ENCODE peak calls at places on chromosomes 7 and 10, in six cellular contexts. C is GM12878, G is foreskin keratinocyte, E is neuronal stem cell, X is GM23248, J is tibial artery. F is an unnamed sample.

GRCh38 chr7:21768279-21768678 is 177.4 kb downstream of the CDCA7L start:
- DNase-seq in C (no peak), G (no peak), E (no peak), X (no peak), J (no peak), F (no peak)

GRCh38 chr10:18100664-18101063 is 39.6 kb upstream of the CACNB2 start:
- DNase-seq in C (no peak), G (no peak), E (no peak), X (peak), J (no peak), F (no peak)

GRCh38 chr10:3635248-3635647 is 149.8 kb downstream of the KLF6 start:
- DNase-seq in C (no peak), G (no peak), E (no peak), X (no peak), J (no peak), F (peak)

GRCh38 chr7:92042056-92042737 is 92.1 kb downstream of the CYP51A1 start:
- DNase-seq in C (no peak), G (no peak), E (no peak), X (no peak), J (no peak), F (no peak)

GRCh38 chr7:112788778-112789343 is 1.3 kb downstream of the TMEM168 start:
- DNase-seq in C (no peak), G (no peak), E (no peak), X (no peak), J (no peak), F (no peak)

GRCh38 chr10:77156406-77156879 is 481.2 kb downstream of the KCNMA1 start:
- DNase-seq in C (no peak), G (no peak), E (no peak), X (peak), J (no peak), F (no peak)

GRCh38 chr10:129972145-129972965 is 8.3 kb upstream of the EBF3 start:
- DNase-seq in C (no peak), G (no peak), E (peak), X (peak), J (peak), F (no peak)

GRCh38 chr10:120963053-120963533 is 111.9 kb downstream of the WDR11 start:
- DNase-seq in C (no peak), G (no peak), E (peak), X (no peak), J (no peak), F (no peak)

GRCh38 chr7:116728413-116728812 is 56.4 kb downstream of the MET start:
- DNase-seq in C (no peak), G (no peak), E (no peak), X (no peak), J (no peak), F (no peak)

GRCh38 chr7:116727432-116728009 is 55.5 kb downstream of the MET start:
- DNase-seq in C (no peak), G (no peak), E (no peak), X (peak), J (no peak), F (no peak)

GRCh38 chr7:116726149-116726548 is 54.2 kb downstream of the MET start:
- DNase-seq in C (no peak), G (no peak), E (no peak), X (no peak), J (no peak), F (no peak)

GRCh38 chr7:116724560-116725231 is 52.7 kb downstream of the MET start:
- DNase-seq in C (no peak), G (no peak), E (no peak), X (no peak), J (no peak), F (no peak)

GRCh38 chr7:116726713-116727431 is 54.9 kb downstream of the MET start:
- DNase-seq in C (no peak), G (no peak), E (no peak), X (peak), J (no peak), F (no peak)
- H3K27ac ChIP-seq in C (no peak), G (no peak), E (no peak), X (peak), J (no peak), F (peak)

DNA sequence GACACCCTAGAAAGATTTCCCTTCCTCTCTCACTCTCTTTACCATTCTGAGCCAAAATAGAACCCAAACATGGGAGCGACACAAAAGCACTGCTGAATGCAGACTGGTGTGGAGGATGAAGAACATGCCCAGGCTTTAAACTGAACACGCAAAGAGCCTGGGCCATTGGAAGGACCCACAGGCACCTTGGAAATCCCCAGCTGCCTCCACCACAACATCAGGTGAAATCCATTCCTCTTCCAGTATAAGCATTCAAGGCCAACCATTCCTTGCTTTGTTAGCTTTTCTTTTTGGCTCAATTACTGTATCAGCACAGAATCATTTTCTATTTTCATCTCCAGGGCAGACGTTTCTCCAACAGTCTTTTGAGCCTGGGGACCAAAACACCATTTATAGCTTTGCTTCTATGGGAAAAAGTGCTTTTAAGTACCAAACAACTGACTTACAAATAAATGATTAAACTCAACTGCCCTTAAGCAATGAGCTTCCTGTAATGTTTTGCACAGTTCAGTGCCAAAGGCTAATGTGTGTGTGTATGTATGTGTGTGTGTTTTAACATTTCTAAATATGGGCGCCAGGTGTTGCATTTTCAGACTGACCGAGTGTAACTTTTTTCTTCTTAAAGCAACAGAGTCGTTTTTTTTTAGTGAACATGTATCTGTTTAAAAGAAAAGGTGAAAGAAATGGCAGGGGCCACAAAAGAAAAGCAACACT is 16.2 kb upstream of the BLNK start:
- DNase-seq in C (peak), G (peak), E (no peak), X (no peak), J (no peak), F (no peak)
- H3K27ac ChIP-seq in C (peak), G (no peak), E (no peak), X (no peak), J (peak), F (peak)

DNA sequence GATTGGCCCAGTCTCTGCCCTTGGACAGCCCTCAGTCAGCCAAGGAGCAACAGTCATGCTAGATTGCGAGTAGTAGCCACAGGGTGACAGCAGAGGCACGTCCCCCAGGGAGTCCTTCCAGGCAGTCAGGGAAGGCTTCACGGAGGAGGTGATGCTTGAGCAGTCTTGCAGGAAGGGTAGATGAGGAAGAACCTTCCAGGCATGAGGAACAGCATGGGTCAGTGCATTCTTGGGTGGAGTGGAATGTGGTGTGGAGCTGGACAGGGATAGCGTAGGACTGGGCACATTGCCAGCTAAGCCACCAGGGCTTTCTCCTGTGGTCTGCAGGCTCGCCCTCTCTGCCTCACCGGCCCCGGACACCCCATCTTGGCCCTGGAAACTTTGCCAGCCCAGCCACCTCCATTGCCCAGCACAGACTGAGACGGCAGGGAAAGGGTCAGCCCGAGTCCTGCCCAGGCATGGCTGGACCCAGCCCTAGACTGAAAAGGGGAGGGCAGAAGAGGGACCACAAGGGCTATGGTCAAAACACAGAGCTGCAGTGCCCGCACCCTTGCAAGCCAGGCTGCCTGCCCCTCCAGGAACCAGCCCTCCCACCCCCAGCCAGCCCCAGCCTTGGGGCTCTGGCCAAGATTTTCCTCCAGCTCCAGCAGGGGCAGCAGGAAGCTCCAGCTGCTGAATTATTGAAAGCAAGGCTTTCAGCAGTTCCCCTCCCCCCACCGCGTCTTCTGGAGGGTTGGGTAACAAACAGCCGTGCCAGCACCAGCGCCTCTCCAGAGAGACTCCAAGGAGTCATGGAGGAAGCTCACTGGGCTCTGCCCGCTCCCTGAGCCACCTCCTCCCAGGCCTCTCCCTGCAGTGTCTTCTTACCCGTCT is 18.7 kb downstream of the SRRM3 start:
- DNase-seq in C (no peak), G (no peak), E (peak), X (peak), J (no peak), F (no peak)
- H3K27ac ChIP-seq in C (no peak), G (no peak), E (no peak), X (no peak), J (no peak), F (no peak)

GRCh38 chr7:133082390-133082766 is 488 bp upstream of the CHCHD3 start:
- DNase-seq in C (no peak), G (no peak), E (no peak), X (no peak), J (no peak), F (no peak)
- H3K27ac ChIP-seq in C (no peak), G (no peak), E (no peak), X (no peak), J (no peak), F (no peak)

GRCh38 chr7:36906956-36907355 is 182.7 kb upstream of the AOAH start:
- DNase-seq in C (no peak), G (no peak), E (no peak), X (no peak), J (no peak), F (no peak)

GRCh38 chr7:36911788-36912187 is 187.5 kb upstream of the AOAH start:
- DNase-seq in C (no peak), G (no peak), E (no peak), X (no peak), J (no peak), F (no peak)

GRCh38 chr7:36906448-36906847 is 182.2 kb upstream of the AOAH start:
- DNase-seq in C (no peak), G (no peak), E (no peak), X (no peak), J (no peak), F (no peak)

GRCh38 chr7:36910859-36911258 is 186.6 kb upstream of the AOAH start:
- DNase-seq in C (no peak), G (no peak), E (no peak), X (no peak), J (no peak), F (no peak)

DNA sequence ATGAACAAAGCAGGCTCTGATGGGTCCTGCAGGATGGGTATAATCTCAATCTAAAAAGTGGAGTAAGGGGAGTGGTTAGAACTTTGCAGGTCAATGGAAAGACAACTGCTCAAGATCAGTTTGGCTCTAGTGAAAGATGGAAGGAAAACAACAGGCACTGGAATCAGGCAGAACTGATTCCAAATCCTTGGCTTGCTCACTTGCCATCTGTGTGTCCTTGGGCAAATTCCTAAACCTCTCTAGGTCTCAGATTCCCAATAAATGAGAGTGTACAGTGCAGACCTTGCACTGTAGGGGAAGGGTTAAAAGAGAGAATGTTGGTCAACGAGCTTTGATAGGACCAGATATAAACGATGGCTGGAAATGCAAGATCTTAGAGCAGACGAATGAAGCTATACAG is 186.1 kb upstream of the AOAH start:
- DNase-seq in C (no peak), G (no peak), E (no peak), X (no peak), J (no peak), F (no peak)
- H3K27ac ChIP-seq in C (no peak), G (no peak), E (no peak), X (no peak), J (no peak), F (no peak)

GRCh38 chr7:136274636-136275345 is 297.6 kb upstream of the MTPN start:
- DNase-seq in C (no peak), G (no peak), E (no peak), X (no peak), J (no peak), F (no peak)

GRCh38 chr7:136278057-136278456 is 300.9 kb upstream of the MTPN start:
- DNase-seq in C (no peak), G (no peak), E (no peak), X (no peak), J (no peak), F (peak)

GRCh38 chr7:136272934-136273333 is 295.8 kb upstream of the MTPN start:
- DNase-seq in C (no peak), G (no peak), E (peak), X (no peak), J (no peak), F (no peak)

DNA sequence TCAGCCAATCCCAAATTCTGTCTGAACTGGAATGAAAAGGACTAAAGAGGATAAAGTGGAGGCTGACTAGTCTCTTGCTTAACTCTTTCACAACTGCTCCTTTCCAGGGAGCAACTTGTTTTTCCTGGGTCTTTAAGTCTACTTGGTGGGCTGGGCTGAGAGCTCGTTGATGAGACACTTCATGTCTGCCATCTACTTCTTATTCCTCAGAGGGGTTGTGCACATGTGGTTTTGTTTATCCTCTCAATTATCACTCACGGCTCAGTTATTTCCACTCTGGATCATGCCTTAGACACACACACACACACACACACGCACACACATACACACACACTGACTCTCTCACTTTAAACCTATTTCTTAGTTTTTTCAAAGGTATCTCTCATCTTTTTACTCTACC is 298.6 kb upstream of the MTPN start:
- DNase-seq in C (no peak), G (no peak), E (no peak), X (peak), J (no peak), F (no peak)
- H3K27ac ChIP-seq in C (no peak), G (no peak), E (no peak), X (no peak), J (no peak), F (no peak)

GRCh38 chr10:29647483-29647882 is 12.7 kb upstream of the SVIL start:
- DNase-seq in C (no peak), G (no peak), E (no peak), X (no peak), J (no peak), F (no peak)
- H3K27ac ChIP-seq in C (no peak), G (no peak), E (no peak), X (peak), J (peak), F (peak)

GRCh38 chr10:69766161-69766910 is 35.4 kb upstream of the COL13A1 start:
- DNase-seq in C (no peak), G (no peak), E (no peak), X (peak), J (no peak), F (no peak)

GRCh38 chr10:69769395-69769989 is 32.2 kb upstream of the COL13A1 start:
- DNase-seq in C (no peak), G (no peak), E (no peak), X (peak), J (peak), F (no peak)

GRCh38 chr10:69772933-69773704 is 28.6 kb upstream of the COL13A1 start:
- DNase-seq in C (no peak), G (no peak), E (no peak), X (no peak), J (no peak), F (no peak)

DNA sequence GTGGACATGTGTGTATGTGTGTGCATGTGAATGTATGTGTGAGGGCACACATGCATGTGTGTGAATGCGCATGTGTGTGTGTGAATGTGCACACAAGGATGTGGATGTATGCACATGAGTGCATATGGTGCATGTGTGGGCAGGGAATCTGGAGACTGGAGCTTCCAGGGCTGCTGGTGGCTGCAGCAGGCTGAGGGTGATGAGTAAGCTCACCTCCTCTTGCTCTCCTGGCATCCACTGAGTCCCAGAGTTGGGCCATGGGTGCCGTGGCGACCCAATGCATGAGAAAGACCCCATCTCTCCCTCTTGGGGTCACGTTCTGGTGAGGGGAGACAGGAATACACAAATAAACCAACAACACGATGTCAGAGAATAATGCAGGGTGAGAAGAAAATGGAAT is 33.3 kb upstream of the COL13A1 start:
- DNase-seq in C (no peak), G (no peak), E (no peak), X (peak), J (no peak), F (no peak)
- H3K27ac ChIP-seq in C (no peak), G (no peak), E (no peak), X (no peak), J (peak), F (no peak)

GRCh38 chr7:86991844-86992243 is 67.6 kb downstream of the ELAPOR2 start:
- DNase-seq in C (no peak), G (no peak), E (no peak), X (no peak), J (no peak), F (no peak)

GRCh38 chr7:86991093-86991769 is 68.2 kb downstream of the ELAPOR2 start:
- DNase-seq in C (no peak), G (no peak), E (no peak), X (no peak), J (no peak), F (no peak)

GRCh38 chr7:86995814-86996213 is 63.6 kb downstream of the ELAPOR2 start:
- DNase-seq in C (no peak), G (no peak), E (no peak), X (no peak), J (no peak), F (no peak)

GRCh38 chr7:86999737-87000136 is 59.7 kb downstream of the ELAPOR2 start:
- DNase-seq in C (no peak), G (no peak), E (no peak), X (no peak), J (no peak), F (no peak)

GRCh38 chr7:86995052-86995725 is 64.3 kb downstream of the ELAPOR2 start:
- DNase-seq in C (no peak), G (no peak), E (no peak), X (no peak), J (no peak), F (no peak)
- H3K27ac ChIP-seq in C (no peak), G (no peak), E (no peak), X (no peak), J (no peak), F (no peak)

F was measured in epithelial cell of prostate.